ENCODE peak calls at places on chromosomes 12 and 14, in ten cellular contexts. B is ovary, M is heart left ventricle, L is transverse colon, P is A549, D is Peyer's patch, N is body of pancreas, S is IMR-90, U is adrenal gland, C is stomach. J is an unnamed sample. For H3K4me1, the result is how much of the 10 kb centered on the place peaks cover.

GRCh38 chr12:76346236-76346635 is 2.0 kb downstream of the BBS10 start:
- DNase-seq in B (no peak), M (no peak), L (no peak), P (no peak), D (no peak), N (no peak), S (peak), U (no peak), C (no peak), J (no peak)

GRCh38 chr12:129186952-129187351 is 333.7 kb downstream of the GLT1D1 start:
- DNase-seq in B (no peak), M (no peak), L (no peak), P (peak), D (no peak), N (no peak), S (no peak), U (no peak), C (no peak), J (no peak)

GRCh38 chr12:70637686-70638085 is 457 bp upstream of the PTPRB start:
- DNase-seq in B (no peak), M (no peak), L (no peak), P (no peak), D (no peak), N (no peak), S (no peak), U (no peak), C (no peak), J (no peak)

GRCh38 chr14:72535485-72535884 is 358.4 kb downstream of the DPF3 start:
- DNase-seq in B (no peak), M (no peak), L (no peak), P (no peak), D (no peak), N (no peak), S (no peak), U (no peak), C (no peak), J (no peak)

GRCh38 chr14:91164676-91165075 is 50.8 kb downstream of the DGLUCY start:
- DNase-seq in B (no peak), M (peak), L (peak), P (no peak), D (no peak), N (peak), S (no peak), U (peak), C (peak), J (no peak)

GRCh38 chr12:88393017-88393767 is 187.1 kb downstream of the KITLG start:
- DNase-seq in B (no peak), M (no peak), L (no peak), P (no peak), D (no peak), N (no peak), S (peak), U (no peak), C (no peak), J (no peak)

GRCh38 chr14:54512393-54512792 is 2.7 kb downstream of the CGRRF1 start:
- DNase-seq in B (no peak), M (no peak), L (no peak), P (no peak), D (no peak), N (no peak), S (no peak), U (no peak), C (no peak), J (no peak)

GRCh38 chr12:48084066-48084465 is 21.8 kb downstream of the SENP1 start:
- DNase-seq in B (no peak), M (no peak), L (no peak), P (no peak), D (no peak), N (no peak), S (peak), U (no peak), C (no peak), J (no peak)

GRCh38 chr12:116454076-116454475 is 105.1 kb upstream of the MAP1LC3B2 start:
- DNase-seq in B (peak), M (no peak), L (no peak), P (no peak), D (no peak), N (no peak), S (no peak), U (no peak), C (no peak), J (no peak)

GRCh38 chr12:132837693-132838463 is 9.2 kb upstream of the GOLGA3 start:
- DNase-seq in B (peak), M (no peak), L (no peak), P (no peak), D (no peak), N (no peak), S (no peak), U (no peak), C (no peak), J (no peak)

GRCh38 chr14:53108292-53108937 is 44.7 kb downstream of the DDHD1 start:
- DNase-seq in B (no peak), M (no peak), L (no peak), P (no peak), D (no peak), N (no peak), S (no peak), U (no peak), C (no peak), J (no peak)

GRCh38 chr14:60651051-60651935 is 2.0 kb upstream of the SIX1 start:
- DNase-seq in B (no peak), M (no peak), L (no peak), P (no peak), D (no peak), N (no peak), S (no peak), U (no peak), C (no peak), J (no peak)

GRCh38 chr14:69181491-69181890 is 9.8 kb upstream of the EXD2 start:
- DNase-seq in B (no peak), M (no peak), L (no peak), P (no peak), D (no peak), N (no peak), S (peak), U (no peak), C (no peak), J (no peak)

GRCh38 chr12:132236930-132237771 is 92.2 kb downstream of the GALNT9 start:
- DNase-seq in B (no peak), M (no peak), L (no peak), P (no peak), D (no peak), N (no peak), S (no peak), U (no peak), C (no peak), J (no peak)

GRCh38 chr14:31068235-31068634 is 42.1 kb upstream of the STRN3 start:
- DNase-seq in B (no peak), M (no peak), L (no peak), P (no peak), D (no peak), N (no peak), S (no peak), U (peak), C (no peak), J (no peak)

GRCh38 chr14:58637040-58637390 is 747 bp upstream of the DACT1 start:
- DNase-seq in B (peak), M (peak), L (peak), P (no peak), D (peak), N (no peak), S (peak), U (peak), C (peak), J (peak)

GRCh38 chr14:89504602-89505320 is 87.7 kb upstream of the FOXN3 start:
- DNase-seq in B (no peak), M (no peak), L (no peak), P (no peak), D (peak), N (no peak), S (peak), U (peak), C (no peak), J (no peak)

GRCh38 chr14:51430079-51430478 is 190.0 kb downstream of the TMX1 start:
- DNase-seq in B (no peak), M (no peak), L (no peak), P (no peak), D (no peak), N (no peak), S (no peak), U (no peak), C (no peak), J (no peak)

GRCh38 chr12:15644700-15645099 is 144.5 kb downstream of the EPS8 start:
- DNase-seq in B (no peak), M (no peak), L (no peak), P (no peak), D (no peak), N (no peak), S (peak), U (no peak), C (no peak), J (no peak)

GRCh38 chr12:101945361-101946232 is 68.2 kb downstream of the DRAM1 start:
- DNase-seq in B (no peak), M (no peak), L (peak), P (no peak), D (no peak), N (no peak), S (peak), U (no peak), C (peak), J (no peak)

GRCh38 chr12:76303365-76303764 is 44.9 kb downstream of the BBS10 start:
- DNase-seq in B (no peak), M (no peak), L (no peak), P (no peak), D (no peak), N (no peak), S (peak), U (no peak), C (no peak), J (no peak)

GRCh38 chr14:61584258-61584657 is 111.1 kb upstream of the HIF1A start:
- DNase-seq in B (no peak), M (no peak), L (no peak), P (no peak), D (no peak), N (no peak), S (peak), U (no peak), C (no peak), J (no peak)

GRCh38 chr12:104691661-104692334 is 235.1 kb downstream of the CHST11 start:
- DNase-seq in B (no peak), M (no peak), L (no peak), P (no peak), D (no peak), N (no peak), S (no peak), U (no peak), C (no peak), J (peak)

GRCh38 chr12:65280306-65280705 is 1.8 kb downstream of the MSRB3 start:
- DNase-seq in B (no peak), M (no peak), L (no peak), P (no peak), D (no peak), N (no peak), S (peak), U (no peak), C (no peak), J (no peak)

GRCh38 chr14:83874662-83875061 is 1655.3 kb upstream of the FLRT2 start:
- DNase-seq in B (no peak), M (no peak), L (no peak), P (no peak), D (no peak), N (no peak), S (peak), U (no peak), C (no peak), J (no peak)

GRCh38 chr12:106090586-106091411 is 48.0 kb downstream of the NUAK1 start:
- DNase-seq in B (peak), M (peak), L (no peak), P (no peak), D (no peak), N (no peak), S (peak), U (peak), C (no peak), J (no peak)

GRCh38 chr14:55752580-55753365 is 172.8 kb downstream of the KTN1 start:
- DNase-seq in B (no peak), M (no peak), L (peak), P (peak), D (no peak), N (peak), S (peak), U (no peak), C (peak), J (no peak)

GRCh38 chr12:54561164-54561563 is 11.8 kb downstream of the PDE1B start:
- DNase-seq in B (peak), M (peak), L (peak), P (no peak), D (peak), N (no peak), S (no peak), U (peak), C (no peak), J (no peak)

GRCh38 chr14:94284221-94284620 is 8.8 kb downstream of the SERPINA10 start:
- DNase-seq in B (no peak), M (no peak), L (no peak), P (no peak), D (no peak), N (no peak), S (no peak), U (no peak), C (no peak), J (no peak)

GRCh38 chr14:80456200-80456599 is 244.9 kb upstream of the DIO2 start:
- DNase-seq in B (no peak), M (no peak), L (no peak), P (no peak), D (no peak), N (no peak), S (peak), U (no peak), C (no peak), J (no peak)

GRCh38 chr12:57276935-57277563 is 26.1 kb upstream of the STAC3 start:
- DNase-seq in B (no peak), M (no peak), L (no peak), P (peak), D (no peak), N (peak), S (peak), U (peak), C (peak), J (no peak)

GRCh38 chr12:125954362-125954761 is 889.1 kb downstream of the AACS start:
- DNase-seq in B (no peak), M (no peak), L (no peak), P (no peak), D (no peak), N (no peak), S (no peak), U (no peak), C (no peak), J (no peak)

GRCh38 chr14:64878775-64879634 is 702 bp downstream of the SPTB start:
- DNase-seq in B (no peak), M (peak), L (peak), P (peak), D (no peak), N (peak), S (no peak), U (no peak), C (no peak), J (peak)

GRCh38 chr14:60648934-60649814 is at the start of gene SIX1:
- DNase-seq in B (peak), M (peak), L (peak), P (peak), D (no peak), N (peak), S (peak), U (peak), C (peak), J (no peak)

GRCh38 chr12:43104524-43104923 is 447.5 kb downstream of the ADAMTS20 start:
- DNase-seq in B (no peak), M (no peak), L (no peak), P (no peak), D (no peak), N (no peak), S (peak), U (no peak), C (no peak), J (no peak)

GRCh38 chr12:69252033-69252432 is 12.7 kb downstream of the CPSF6 start:
- DNase-seq in B (no peak), M (no peak), L (no peak), P (no peak), D (no peak), N (no peak), S (no peak), U (no peak), C (no peak), J (no peak)

GRCh38 chr14:61730756-61731373 is 31.4 kb upstream of the SNAPC1 start:
- DNase-seq in B (no peak), M (no peak), L (no peak), P (no peak), D (no peak), N (no peak), S (no peak), U (no peak), C (no peak), J (no peak)

GRCh38 chr14:85187521-85187920 is 342.4 kb upstream of the FLRT2 start:
- DNase-seq in B (no peak), M (no peak), L (no peak), P (no peak), D (no peak), N (no peak), S (no peak), U (no peak), C (no peak), J (no peak)

GRCh38 chr14:85333313-85333712 is 196.6 kb upstream of the FLRT2 start:
- DNase-seq in B (no peak), M (no peak), L (no peak), P (no peak), D (no peak), N (no peak), S (peak), U (no peak), C (peak), J (no peak)

DNA sequence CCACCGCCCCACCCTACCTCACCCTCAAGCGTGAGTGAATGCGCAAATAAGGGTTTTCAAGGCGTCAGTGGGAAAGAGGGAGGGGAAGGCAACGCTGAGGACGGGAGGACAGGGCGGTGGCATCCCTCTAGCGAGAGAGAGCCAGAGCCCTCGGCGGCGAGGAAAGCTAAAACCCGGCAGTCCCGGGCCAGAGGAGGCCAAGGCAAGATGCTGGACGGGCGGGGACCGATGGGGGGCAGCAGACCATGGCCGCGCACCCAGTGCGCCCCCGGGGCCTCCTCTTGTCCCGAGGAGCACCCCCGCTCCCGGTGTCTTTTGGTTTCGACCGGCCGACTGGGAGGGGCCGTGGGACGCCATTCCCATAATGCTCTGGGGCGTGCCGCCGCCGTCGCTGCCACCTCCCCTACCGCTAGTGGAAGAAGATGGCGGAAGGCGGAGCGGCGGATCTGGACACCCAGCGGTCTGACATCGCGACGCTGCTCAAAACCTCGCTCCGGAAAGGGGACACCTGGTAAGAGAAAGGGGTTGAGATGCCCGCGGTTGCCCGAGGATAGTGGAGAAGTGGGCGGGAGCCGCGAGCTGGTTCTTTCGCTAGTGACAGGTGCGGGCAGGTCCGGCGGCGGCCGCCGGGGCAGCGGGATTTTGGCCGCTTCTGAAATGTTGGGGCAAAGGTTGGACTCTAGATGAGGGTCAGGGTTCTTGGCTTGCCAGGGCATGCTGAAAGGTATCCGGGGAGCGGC is at the start of gene USP15:
- DNase-seq in B (peak), M (peak), L (peak), P (peak), D (peak), N (peak), S (peak), U (peak), C (peak), J (peak)
- TF ChIP-seq POLR2A in B (peak), M (peak), L (peak), P (peak), D (peak), N (peak), S (peak), U (peak), C (no peak), J (peak)

GRCh38 chr12:92132282-92132681 is 13.4 kb downstream of the BTG1 start:
- DNase-seq in B (no peak), M (no peak), L (no peak), P (no peak), D (no peak), N (no peak), S (no peak), U (no peak), C (no peak), J (no peak)

GRCh38 chr12:92133795-92134637 is 11.6 kb downstream of the BTG1 start:
- DNase-seq in B (no peak), M (no peak), L (no peak), P (no peak), D (no peak), N (no peak), S (no peak), U (no peak), C (no peak), J (no peak)

GRCh38 chr12:92134638-92135274 is 10.9 kb downstream of the BTG1 start:
- DNase-seq in B (no peak), M (no peak), L (no peak), P (no peak), D (no peak), N (no peak), S (peak), U (no peak), C (no peak), J (no peak)

GRCh38 chr12:92130999-92131398 is 14.6 kb downstream of the BTG1 start:
- DNase-seq in B (no peak), M (no peak), L (no peak), P (no peak), D (no peak), N (no peak), S (no peak), U (no peak), C (no peak), J (no peak)

DNA sequence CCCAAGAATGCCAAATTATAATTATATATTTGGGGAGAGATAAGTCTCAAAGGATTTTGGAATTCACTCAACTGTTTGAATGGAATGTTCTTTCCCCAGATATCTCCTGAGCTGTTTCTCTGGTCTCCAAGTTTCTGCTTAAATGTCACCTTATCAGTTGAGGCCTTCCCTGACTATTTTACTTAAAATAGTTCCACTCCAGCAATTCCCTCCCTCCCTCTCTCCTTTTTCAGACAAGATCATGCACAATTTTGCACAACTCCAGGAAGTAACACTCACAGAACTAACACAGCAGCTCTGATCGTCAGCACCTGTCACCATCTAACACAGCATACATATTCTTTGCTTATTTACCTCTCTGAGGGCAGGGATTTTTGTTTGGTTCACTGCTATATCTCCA is 12.5 kb downstream of the BTG1 start:
- DNase-seq in B (no peak), M (no peak), L (no peak), P (no peak), D (no peak), N (no peak), S (no peak), U (peak), C (no peak), J (no peak)
- H3K4me1 ChIP-seq in B (under half), M (half or more), L (under half), P (half or more), D (under half), N (half or more), S (under half), U (under half), C (half or more), J (half or more)

DNA sequence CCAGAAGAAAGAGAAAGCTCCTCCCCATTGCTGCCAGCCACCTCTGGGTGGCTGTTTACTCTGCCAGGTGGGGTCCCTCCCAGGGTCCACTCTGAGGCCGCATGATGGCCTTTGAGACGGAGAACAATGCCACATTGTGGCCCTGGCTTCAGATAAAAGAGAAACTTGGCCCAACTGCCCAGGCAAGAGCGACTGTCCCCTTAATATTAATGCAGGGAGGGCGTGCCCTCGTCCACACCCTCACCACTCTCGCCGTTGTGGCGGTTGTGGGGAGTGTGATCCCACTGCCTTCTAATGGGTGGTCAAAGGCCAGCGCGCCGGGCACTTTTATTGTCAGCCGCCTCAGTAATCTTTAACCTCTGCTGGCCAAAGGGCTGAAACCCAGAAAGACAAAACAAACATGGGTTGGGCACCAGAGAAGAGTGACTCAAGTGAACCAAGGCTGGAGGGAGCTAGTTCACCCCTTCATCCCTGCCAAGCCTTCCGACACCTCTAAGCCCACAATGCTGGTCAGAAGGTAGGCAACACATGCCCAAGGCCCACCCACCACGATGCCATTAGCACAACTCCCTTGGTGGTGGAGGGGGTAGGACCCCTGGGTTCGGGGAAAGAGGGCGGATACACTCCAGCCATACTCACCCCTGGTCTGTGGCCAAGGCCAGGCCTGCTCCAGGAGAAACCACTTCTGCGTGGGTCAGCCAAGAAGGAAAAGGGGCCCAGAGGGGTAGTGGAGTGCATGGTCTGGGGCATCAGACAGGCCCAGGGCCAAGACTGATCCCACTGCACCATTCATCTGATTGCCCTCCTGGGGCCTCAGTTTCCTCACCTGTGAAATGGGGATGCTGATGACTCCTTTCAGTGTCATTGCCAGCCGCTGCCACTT is 44.5 kb upstream of the BCL11B start:
- DNase-seq in B (no peak), M (no peak), L (peak), P (peak), D (peak), N (no peak), S (no peak), U (no peak), C (peak), J (no peak)
- TF ChIP-seq CTCF in B (no peak), M (no peak), L (no peak), P (no peak), D (no peak), N (no peak), S (no peak), U (no peak), C (no peak), J (no peak)

GRCh38 chr14:100306256-100306505 is at the start of gene SLC25A29:
- DNase-seq in B (no peak), M (no peak), L (no peak), P (no peak), D (no peak), N (no peak), S (no peak), U (no peak), C (no peak), J (no peak)
- TF ChIP-seq POLR2A in B (peak), M (peak), L (no peak), P (no peak), D (no peak), N (peak), S (peak), U (peak), C (no peak), J (peak)